ENCODE peak calls at places on chromosomes 1 and 21, in eight cellular contexts. G is HCT116, U is ovary, J is uterus, M is thyroid gland, Y is heart left ventricle, F is suprapubic skin, V is breast epithelium. Q is an unnamed sample.

GRCh38 chr1:156118175-156118868 is 3.8 kb downstream of the LMNA start:
- DNase-seq in G (no peak), U (peak; percentile 49), J (no peak), M (peak; percentile 86), Y (peak; percentile 76), F (no peak), V (peak; percentile 73), Q (peak; percentile 82)

GRCh38 chr1:193183019-193183643 is 3.3 kb downstream of the B3GALT2 start:
- DNase-seq in G (peak; percentile 51), U (no peak), J (no peak), M (no peak), Y (no peak), F (no peak), V (no peak), Q (no peak)

GRCh38 chr1:59041878-59042277 is 255.0 kb upstream of the FGGY start:
- DNase-seq in G (no peak), U (no peak), J (peak; percentile 64), M (no peak), Y (no peak), F (no peak), V (no peak), Q (no peak)

GRCh38 chr21:46553993-46554392 is 50.9 kb downstream of the S100B start:
- DNase-seq in G (no peak), U (no peak), J (no peak), M (no peak), Y (no peak), F (no peak), V (no peak), Q (no peak)

GRCh38 chr1:171858701-171859100 is 17.4 kb downstream of the DNM3 start:
- DNase-seq in G (no peak), U (no peak), J (no peak), M (no peak), Y (no peak), F (no peak), V (no peak), Q (no peak)

GRCh38 chr1:184299076-184299790 is 87.6 kb upstream of the C1orf21 start:
- DNase-seq in G (no peak), U (no peak), J (no peak), M (no peak), Y (peak; percentile 23), F (no peak), V (no peak), Q (no peak)

GRCh38 chr21:46253610-46254124 is 25.1 kb upstream of the LSS start:
- DNase-seq in G (no peak), U (no peak), J (no peak), M (no peak), Y (no peak), F (no peak), V (no peak), Q (no peak)

GRCh38 chr1:197343663-197344273 is 75.7 kb downstream of the CRB1 start:
- DNase-seq in G (no peak), U (peak; percentile 37), J (no peak), M (no peak), Y (no peak), F (no peak), V (no peak), Q (no peak)

GRCh38 chr21:20721151-20721550 is 277.1 kb upstream of the NCAM2 start:
- DNase-seq in G (no peak), U (no peak), J (no peak), M (no peak), Y (no peak), F (no peak), V (no peak), Q (no peak)

GRCh38 chr1:87042127-87042811 is 127.8 kb downstream of the HS2ST1 start:
- DNase-seq in G (no peak), U (no peak), J (no peak), M (no peak), Y (no peak), F (no peak), V (no peak), Q (no peak)

GRCh38 chr1:181077576-181078242 is 10.8 kb upstream of the IER5 start:
- DNase-seq in G (no peak), U (no peak), J (no peak), M (no peak), Y (no peak), F (no peak), V (no peak), Q (no peak)

GRCh38 chr1:4695241-4695640 is 40.8 kb downstream of the AJAP1 start:
- DNase-seq in G (no peak), U (no peak), J (no peak), M (no peak), Y (no peak), F (no peak), V (no peak), Q (no peak)

GRCh38 chr1:96492236-96492635 is 229.3 kb upstream of the PTBP2 start:
- DNase-seq in G (no peak), U (no peak), J (no peak), M (no peak), Y (no peak), F (no peak), V (no peak), Q (no peak)

GRCh38 chr21:37074546-37074945 is 1.5 kb downstream of the TTC3 start:
- DNase-seq in G (no peak), U (no peak), J (no peak), M (no peak), Y (no peak), F (no peak), V (no peak), Q (no peak)

GRCh38 chr21:37072239-37072987 is 458 bp downstream of the PIGP start:
- DNase-seq in G (no peak), U (no peak), J (peak; percentile 84), M (peak; percentile 63), Y (peak; percentile 81), F (peak; percentile 86), V (peak; percentile 64), Q (peak; percentile 70)

GRCh38 chr21:37072988-37073416 is at the start of the genes PIGP and TTC3:
- DNase-seq in G (peak; percentile 76), U (peak; percentile 99), J (peak; percentile 98), M (peak; percentile 94), Y (peak; percentile 96), F (peak; percentile 96), V (peak; percentile 92), Q (peak; percentile 95)

GRCh38 chr21:37074195-37074510 is 1.1 kb downstream of the TTC3 start:
- DNase-seq in G (no peak), U (no peak), J (no peak), M (no peak), Y (no peak), F (no peak), V (no peak), Q (no peak)

DNA sequence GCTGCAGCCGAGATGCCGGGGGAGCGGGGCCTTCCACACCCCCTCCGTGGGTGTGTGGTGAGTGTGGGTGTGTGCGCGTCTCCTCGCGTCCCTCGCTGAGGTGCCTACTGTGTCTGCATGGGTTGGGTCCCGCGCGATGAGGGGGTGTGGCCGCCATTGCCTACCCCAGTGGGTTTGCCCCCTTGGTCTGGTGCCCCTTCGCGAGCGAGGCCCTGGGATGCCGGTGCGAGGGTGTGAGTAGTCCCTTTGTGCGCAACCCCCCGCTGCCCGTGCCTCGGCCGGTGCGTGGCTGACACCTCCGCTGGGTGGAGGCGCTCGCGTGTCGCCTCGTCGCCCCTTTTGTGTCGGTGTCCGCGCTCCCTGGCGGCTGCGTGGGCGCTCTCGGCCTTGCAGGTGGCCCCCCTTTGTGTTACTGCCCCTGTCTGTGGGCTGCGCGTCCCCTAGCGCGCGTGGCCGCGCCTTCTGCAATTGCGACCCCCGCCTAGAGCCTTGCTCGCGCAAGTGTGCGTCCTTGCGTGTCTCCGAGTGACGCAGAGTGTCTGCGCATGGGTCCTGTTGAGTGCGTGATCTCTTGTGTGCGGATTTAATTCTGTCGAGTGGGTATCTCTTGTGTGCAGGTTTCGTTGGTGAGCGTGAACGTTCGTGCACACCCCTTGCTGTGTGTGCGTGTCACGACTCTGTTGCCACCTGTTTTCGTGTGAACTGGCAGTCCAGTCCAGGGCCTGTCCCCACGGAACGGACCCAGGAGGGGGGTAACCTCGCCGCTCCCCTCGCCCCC is 552 bp downstream of the TTC3 start:
- DNase-seq in G (no peak), U (peak; percentile 80), J (no peak), M (peak; percentile 57), Y (peak; percentile 47), F (peak; percentile 85), V (peak; percentile 55), Q (peak; percentile 72)
- TF ChIP-seq POLR2A in G (no peak), U (no peak), J (no peak), M (no peak), Y (no peak), F (no peak), V (no peak), Q (no peak)

GRCh38 chr1:54407201-54407956 is 1.2 kb upstream of the SSBP3 start:
- DNase-seq in G (peak; percentile 94), U (peak; percentile 67), J (peak; percentile 60), M (peak; percentile 73), Y (peak; percentile 81), F (no peak), V (peak; percentile 58), Q (peak; percentile 82)
- H3K4me1 ChIP-seq in G (peaks cover 30% of the 10 kb centered on the region), U (peaks cover 13% of the 10 kb centered on the region), J (peaks cover 5% of the 10 kb centered on the region), M (peaks cover 38% of the 10 kb centered on the region), Y (peaks cover 26% of the 10 kb centered on the region), F (peaks cover 53% of the 10 kb centered on the region), V (peaks cover 23% of the 10 kb centered on the region), Q (no peaks in the 10 kb centered on the region)

GRCh38 chr1:15950763-15951295 is 25.1 kb downstream of the ZBTB17 start:
- DNase-seq in G (no peak), U (peak; percentile 68), J (peak; percentile 77), M (no peak), Y (no peak), F (no peak), V (no peak), Q (no peak)

GRCh38 chr1:15948600-15949452 is 27.1 kb downstream of the ZBTB17 start:
- DNase-seq in G (no peak), U (peak; percentile 85), J (peak; percentile 85), M (peak; percentile 97), Y (peak; percentile 72), F (no peak), V (no peak), Q (peak; percentile 46)

GRCh38 chr1:15950302-15950701 is 25.6 kb downstream of the ZBTB17 start:
- DNase-seq in G (no peak), U (no peak), J (no peak), M (no peak), Y (no peak), F (no peak), V (no peak), Q (no peak)

GRCh38 chr1:15948091-15948591 is 27.8 kb downstream of the ZBTB17 start:
- DNase-seq in G (no peak), U (peak; percentile 47), J (peak; percentile 20), M (no peak), Y (peak; percentile 6), F (no peak), V (no peak), Q (no peak)

GRCh38 chr1:15949453-15950245 is 26.3 kb downstream of the ZBTB17 start:
- DNase-seq in G (peak; percentile 43), U (peak; percentile 97), J (peak; percentile 94), M (peak; percentile 97), Y (peak; percentile 84), F (peak; percentile 94), V (peak; percentile 87), Q (peak; percentile 74)
- TF ChIP-seq POLR2A in G (no peak), U (peak; percentile 71), J (peak; percentile 59), M (no peak), Y (no peak), F (peak; percentile 6), V (no peak), Q (no peak)

DNA sequence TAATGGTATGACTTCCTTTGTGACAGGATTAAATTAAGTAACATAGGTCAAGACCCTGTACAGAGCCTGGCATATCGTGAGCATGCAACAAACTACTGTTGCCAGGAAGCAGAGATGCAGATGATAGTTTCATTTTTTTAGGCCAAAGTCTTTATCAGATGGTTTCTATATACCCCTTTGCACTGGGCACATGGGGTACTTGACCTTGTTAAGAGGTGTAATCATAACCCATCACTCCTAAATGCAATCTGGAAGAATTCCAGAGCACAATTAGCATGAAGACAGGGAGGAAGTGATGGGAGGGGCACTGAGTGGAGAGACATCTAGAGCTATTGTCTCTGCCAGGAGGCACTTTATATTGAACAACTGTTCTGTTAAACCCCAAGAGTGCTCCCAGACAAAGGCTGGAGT is 22.1 kb downstream of the ZBTB17 start:
- DNase-seq in G (no peak), U (no peak), J (no peak), M (no peak), Y (no peak), F (no peak), V (no peak), Q (no peak)
- H3K4me1 ChIP-seq in G (peaks cover 32% of the 10 kb centered on the region), U (peaks cover 31% of the 10 kb centered on the region), J (peaks cover 8% of the 10 kb centered on the region), M (peaks cover 87% of the 10 kb centered on the region), Y (peaks cover 66% of the 10 kb centered on the region), F (peaks cover 72% of the 10 kb centered on the region), V (peaks cover 19% of the 10 kb centered on the region), Q (no peaks in the 10 kb centered on the region)